ENCODE peak calls at places on chromosomes 2 and 18, in six cellular contexts. Y, G, Z, I, T and W are unnamed samples. For H3K4me1 and H3K27me3, the result is how much of the 10 kb centered on the place peaks cover.

GRCh38 chr2:237892478-237892877 is 33.1 kb downstream of the RAMP1 start:
- DNase-seq in Y (no peak), G (no peak), Z (no peak), I (peak), T (no peak), W (no peak)

GRCh38 chr2:180412224-180412623 is 405.1 kb upstream of the CWC22 start:
- DNase-seq in Y (no peak), G (no peak), Z (no peak), I (no peak), T (no peak), W (no peak)

GRCh38 chr2:100541404-100541803 is 21.4 kb upstream of the PDCL3 start:
- DNase-seq in Y (no peak), G (no peak), Z (no peak), I (no peak), T (no peak), W (no peak)

GRCh38 chr2:154187948-154188347 is 316.2 kb downstream of the GALNT13 start:
- DNase-seq in Y (no peak), G (no peak), Z (no peak), I (no peak), T (no peak), W (no peak)

GRCh38 chr18:24112874-24113615 is 25.8 kb upstream of the CABYR start:
- DNase-seq in Y (no peak), G (no peak), Z (no peak), I (no peak), T (peak), W (no peak)

GRCh38 chr2:58788402-58788801 is 547.3 kb upstream of the FANCL start:
- DNase-seq in Y (no peak), G (no peak), Z (no peak), I (no peak), T (no peak), W (no peak)

GRCh38 chr2:30756051-30756719 is 51.1 kb downstream of the CAPN13 start:
- DNase-seq in Y (no peak), G (no peak), Z (peak), I (peak), T (peak), W (no peak)

GRCh38 chr2:18719978-18720775 is 130.8 kb upstream of the NT5C1B start:
- DNase-seq in Y (no peak), G (no peak), Z (no peak), I (no peak), T (no peak), W (no peak)

GRCh38 chr18:33560686-33561370 is 17.2 kb upstream of the ASXL3 start:
- DNase-seq in Y (no peak), G (no peak), Z (peak), I (no peak), T (peak), W (no peak)

GRCh38 chr2:77028032-77028600 is 494.1 kb downstream of the LRRTM4 start:
- DNase-seq in Y (no peak), G (no peak), Z (no peak), I (no peak), T (peak), W (no peak)

GRCh38 chr2:66271777-66272176 is 163.1 kb upstream of the MEIS1 start:
- DNase-seq in Y (no peak), G (no peak), Z (no peak), I (no peak), T (no peak), W (no peak)

GRCh38 chr2:231985823-231986261 is 24.3 kb downstream of the DIS3L2 start:
- DNase-seq in Y (no peak), G (no peak), Z (peak), I (no peak), T (no peak), W (no peak)

GRCh38 chr2:169119117-169119770 is 49.9 kb downstream of the DHRS9 start:
- DNase-seq in Y (no peak), G (no peak), Z (no peak), I (no peak), T (no peak), W (no peak)

GRCh38 chr2:31980674-31981356 is 30.0 kb downstream of the MEMO1 start:
- DNase-seq in Y (no peak), G (no peak), Z (peak), I (no peak), T (peak), W (no peak)

GRCh38 chr18:63963610-63964256 is 6.1 kb upstream of the SERPINB8 start:
- DNase-seq in Y (no peak), G (peak), Z (peak), I (no peak), T (peak), W (peak)

GRCh38 chr2:211367711-211368110 is 811.3 kb downstream of the CPS1 start:
- DNase-seq in Y (no peak), G (no peak), Z (no peak), I (no peak), T (no peak), W (no peak)

GRCh38 chr2:134943540-134943939 is 24.9 kb downstream of the CCNT2 start:
- DNase-seq in Y (no peak), G (no peak), Z (no peak), I (no peak), T (no peak), W (no peak)

GRCh38 chr2:136527560-136527959 is 237.8 kb upstream of the THSD7B start:
- DNase-seq in Y (no peak), G (no peak), Z (peak), I (no peak), T (peak), W (no peak)

GRCh38 chr2:1227289-1227900 is 185.9 kb upstream of the TPO start:
- DNase-seq in Y (no peak), G (no peak), Z (peak), I (no peak), T (no peak), W (no peak)

GRCh38 chr2:67311536-67311935 is 85.6 kb upstream of the ETAA1 start:
- DNase-seq in Y (no peak), G (no peak), Z (no peak), I (no peak), T (no peak), W (no peak)

GRCh38 chr2:149743842-149744468 is 156.4 kb upstream of the MMADHC start:
- DNase-seq in Y (no peak), G (no peak), Z (no peak), I (no peak), T (no peak), W (no peak)

GRCh38 chr2:239789711-239790110 is 235.4 kb downstream of the NDUFA10 start:
- DNase-seq in Y (no peak), G (no peak), Z (no peak), I (peak), T (no peak), W (peak)

GRCh38 chr2:188511346-188511745 is 219.7 kb downstream of the GULP1 start:
- DNase-seq in Y (no peak), G (no peak), Z (no peak), I (no peak), T (no peak), W (no peak)

GRCh38 chr2:180520206-180520605 is 460.2 kb upstream of the UBE2E3 start:
- DNase-seq in Y (no peak), G (no peak), Z (no peak), I (no peak), T (no peak), W (no peak)

GRCh38 chr2:209388416-209389037 is 35.3 kb upstream of the MAP2 start:
- DNase-seq in Y (no peak), G (no peak), Z (no peak), I (no peak), T (no peak), W (no peak)

GRCh38 chr18:24160086-24160485 is 21.2 kb downstream of the CABYR start:
- DNase-seq in Y (no peak), G (no peak), Z (no peak), I (no peak), T (no peak), W (no peak)

GRCh38 chr2:159476329-159476728 is 140.0 kb downstream of the BAZ2B start:
- DNase-seq in Y (no peak), G (no peak), Z (no peak), I (no peak), T (no peak), W (no peak)

GRCh38 chr18:79195716-79196683 is 126.8 kb downstream of the ATP9B start:
- DNase-seq in Y (no peak), G (no peak), Z (no peak), I (no peak), T (no peak), W (no peak)

GRCh38 chr2:128412181-128412871 is 93.7 kb upstream of the HS6ST1 start:
- DNase-seq in Y (no peak), G (peak), Z (no peak), I (no peak), T (no peak), W (no peak)

GRCh38 chr2:1721706-1722483 is 22.4 kb downstream of the PXDN start:
- DNase-seq in Y (no peak), G (no peak), Z (no peak), I (peak), T (no peak), W (no peak)

GRCh38 chr2:27489118-27489497 is 435 bp downstream of the IFT172 start:
- DNase-seq in Y (no peak), G (no peak), Z (peak), I (no peak), T (peak), W (no peak)

GRCh38 chr2:206521612-206522011 is 78.3 kb downstream of the ADAM23 start:
- DNase-seq in Y (no peak), G (no peak), Z (no peak), I (no peak), T (no peak), W (no peak)

GRCh38 chr2:221097568-221097915 is 474.6 kb downstream of the EPHA4 start:
- DNase-seq in Y (no peak), G (no peak), Z (no peak), I (no peak), T (no peak), W (no peak)

GRCh38 chr2:62999905-63000304 is 50.7 kb upstream of the OTX1 start:
- DNase-seq in Y (no peak), G (no peak), Z (no peak), I (no peak), T (no peak), W (no peak)

GRCh38 chr2:149122521-149122920 is 84.0 kb downstream of the LYPD6B start:
- DNase-seq in Y (no peak), G (no peak), Z (no peak), I (no peak), T (no peak), W (no peak)

GRCh38 chr2:28640908-28641300 is 110.7 kb upstream of the PPP1CB start:
- DNase-seq in Y (no peak), G (no peak), Z (no peak), I (peak), T (no peak), W (no peak)
- H3K4me1 ChIP-seq in Y (under half), G (under half), Z (under half), I (under half), T (under half), W (under half)

GRCh38 chr2:45992021-45992745 is 305.0 kb upstream of the EPAS1 start:
- DNase-seq in Y (no peak), G (peak), Z (no peak), I (peak), T (peak), W (no peak)
- TF ChIP-seq EP300 in Y (peak), G (no peak), Z (no peak), I (no peak), T (peak), W (no peak)

GRCh38 chr2:120516323-120517314 is 170.7 kb downstream of the INHBB start:
- DNase-seq in Y (no peak), G (no peak), Z (no peak), I (no peak), T (peak), W (no peak)
- H3K27me3 ChIP-seq in Y (under half), G (under half), Z (under half), I (under half), T (under half), W (under half)

GRCh38 chr2:43020990-43021677 is 205.3 kb downstream of the ZFP36L2 start:
- DNase-seq in Y (no peak), G (no peak), Z (no peak), I (no peak), T (no peak), W (peak)
- H3K4me1 ChIP-seq in Y (under half), G (under half), Z (under half), I (under half), T (half or more), W (under half)

GRCh38 chr2:55154525-55155030 is 77.5 kb downstream of the CLHC1 start:
- DNase-seq in Y (no peak), G (no peak), Z (no peak), I (no peak), T (no peak), W (no peak)

GRCh38 chr2:55157474-55157884 is 74.6 kb downstream of the CLHC1 start:
- DNase-seq in Y (no peak), G (no peak), Z (peak), I (no peak), T (no peak), W (no peak)

GRCh38 chr2:55156326-55156725 is 75.8 kb downstream of the CLHC1 start:
- DNase-seq in Y (no peak), G (no peak), Z (no peak), I (no peak), T (no peak), W (no peak)

GRCh38 chr2:55155206-55155605 is 76.9 kb downstream of the CLHC1 start:
- DNase-seq in Y (no peak), G (no peak), Z (no peak), I (no peak), T (no peak), W (no peak)

GRCh38 chr2:55155764-55156221 is 76.3 kb downstream of the CLHC1 start:
- DNase-seq in Y (no peak), G (no peak), Z (no peak), I (no peak), T (no peak), W (no peak)
- TF ChIP-seq EP300 in Y (no peak), G (no peak), Z (no peak), I (no peak), T (no peak), W (no peak)

GRCh38 chr2:112757265-112757664 is 7.1 kb downstream of the CKAP2L start:
- DNase-seq in Y (no peak), G (no peak), Z (no peak), I (no peak), T (no peak), W (no peak)
- H3K27me3 ChIP-seq in Y (under half), G (under half), Z (under half), I (under half), T (under half), W (under half)